ENCODE peak calls at places on chromosomes 11 and 22, in ten cellular contexts. D is astrocyte of the spinal cord, X is PC-9, A is type B pancreatic cell, B is GM20000, Q is Peyer's patch, V is esophagus muscularis mucosa, Z is lung, S is A549, I is nephron progenitor cell. T is an unnamed sample.

GRCh38 chr11:66694056-66694410 is 16.3 kb upstream of the RBM4B start:
- DNase-seq in D (no peak), X (no peak), A (no peak), B (no peak), Q (no peak), V (no peak), Z (no peak), S (no peak), I (no peak), T (no peak)

GRCh38 chr11:57530215-57530595 is 349 bp downstream of the TIMM10 start:
- DNase-seq in D (no peak), X (no peak), A (no peak), B (no peak), Q (no peak), V (no peak), Z (no peak), S (no peak), I (no peak), T (no peak)

GRCh38 chr11:27239305-27239942 is 123.6 kb downstream of the CCDC34 start:
- DNase-seq in D (peak; percentile 57), X (no peak), A (no peak), B (no peak), Q (no peak), V (no peak), Z (no peak), S (no peak), I (no peak), T (no peak)

GRCh38 chr11:17770917-17771316 is 36.3 kb downstream of the KCNC1 start:
- DNase-seq in D (no peak), X (no peak), A (no peak), B (no peak), Q (no peak), V (no peak), Z (no peak), S (no peak), I (no peak), T (no peak)

GRCh38 chr22:50482107-50483074 is 1.0 kb downstream of the ADM2 start:
- DNase-seq in D (no peak), X (no peak), A (no peak), B (no peak), Q (no peak), V (no peak), Z (no peak), S (no peak), I (no peak), T (no peak)

GRCh38 chr22:46574993-46575914 is 37.8 kb upstream of the CELSR1 start:
- DNase-seq in D (no peak), X (peak; percentile 96), A (no peak), B (no peak), Q (no peak), V (no peak), Z (no peak), S (peak; percentile 44), I (no peak), T (peak; percentile 16)

GRCh38 chr11:70145025-70145529 is 58.0 kb upstream of the FADD start:
- DNase-seq in D (no peak), X (no peak), A (no peak), B (no peak), Q (no peak), V (no peak), Z (no peak), S (peak; percentile 37), I (no peak), T (no peak)

GRCh38 chr11:9606799-9607510 is 33.5 kb downstream of the WEE1 start:
- DNase-seq in D (no peak), X (no peak), A (no peak), B (no peak), Q (no peak), V (peak; percentile 57), Z (no peak), S (peak; percentile 70), I (no peak), T (peak; percentile 23)

GRCh38 chr11:95863486-95864140 is 60.3 kb downstream of the MTMR2 start:
- DNase-seq in D (peak; percentile 92), X (no peak), A (no peak), B (no peak), Q (no peak), V (no peak), Z (no peak), S (no peak), I (no peak), T (no peak)

GRCh38 chr11:115418626-115419025 is 85.6 kb downstream of the CADM1 start:
- DNase-seq in D (no peak), X (no peak), A (no peak), B (no peak), Q (no peak), V (no peak), Z (no peak), S (no peak), I (no peak), T (no peak)

GRCh38 chr11:8717876-8718753 is 35.5 kb downstream of the RPL27A start:
- DNase-seq in D (peak; percentile 89), X (peak; percentile 70), A (no peak), B (peak; percentile 58), Q (peak; percentile 19), V (no peak), Z (peak; percentile 67), S (peak; percentile 56), I (no peak), T (peak; percentile 78)

GRCh38 chr22:40611606-40612005 is 24.9 kb downstream of the MRTFA start:
- DNase-seq in D (no peak), X (no peak), A (no peak), B (no peak), Q (no peak), V (no peak), Z (no peak), S (no peak), I (no peak), T (no peak)

GRCh38 chr22:40606306-40606705 is 30.2 kb downstream of the MRTFA start:
- DNase-seq in D (no peak), X (no peak), A (no peak), B (no peak), Q (no peak), V (no peak), Z (no peak), S (no peak), I (no peak), T (no peak)

GRCh38 chr22:40607506-40607905 is 29.0 kb downstream of the MRTFA start:
- DNase-seq in D (no peak), X (no peak), A (no peak), B (no peak), Q (no peak), V (no peak), Z (no peak), S (no peak), I (no peak), T (no peak)

GRCh38 chr22:40610329-40610850 is 26.1 kb downstream of the MRTFA start:
- DNase-seq in D (no peak), X (no peak), A (no peak), B (no peak), Q (no peak), V (no peak), Z (no peak), S (no peak), I (no peak), T (no peak)

GRCh38 chr22:40609216-40609615 is 27.3 kb downstream of the MRTFA start:
- DNase-seq in D (no peak), X (no peak), A (no peak), B (no peak), Q (no peak), V (no peak), Z (no peak), S (no peak), I (no peak), T (no peak)
- TF ChIP-seq CTCF in D (no peak), X (no peak), A (no peak), B (no peak), Q (no peak), V (no peak), Z (no peak), S (no peak), I (no peak), T (no peak)

GRCh38 chr11:59102259-59102765 is 4.7 kb upstream of the FAM111B start:
- DNase-seq in D (peak; percentile 13), X (no peak), A (peak; percentile 71), B (peak; percentile 77), Q (peak; percentile 90), V (no peak), Z (peak; percentile 73), S (peak; percentile 78), I (peak; percentile 63), T (peak; percentile 48)

GRCh38 chr11:59097113-59097708 is 9.8 kb upstream of the FAM111B start:
- DNase-seq in D (peak; percentile 46), X (no peak), A (no peak), B (no peak), Q (peak; percentile 69), V (no peak), Z (peak; percentile 60), S (peak; percentile 72), I (peak; percentile 54), T (peak; percentile 72)
- TF ChIP-seq CTCF in D (peak; percentile 74), X (peak; percentile 72), A (peak; percentile 78), B (peak; percentile 44), Q (peak; percentile 74), V (peak; percentile 45), Z (peak; percentile 25), S (peak; percentile 53), I (peak; percentile 52), T (peak; percentile 71)

DNA sequence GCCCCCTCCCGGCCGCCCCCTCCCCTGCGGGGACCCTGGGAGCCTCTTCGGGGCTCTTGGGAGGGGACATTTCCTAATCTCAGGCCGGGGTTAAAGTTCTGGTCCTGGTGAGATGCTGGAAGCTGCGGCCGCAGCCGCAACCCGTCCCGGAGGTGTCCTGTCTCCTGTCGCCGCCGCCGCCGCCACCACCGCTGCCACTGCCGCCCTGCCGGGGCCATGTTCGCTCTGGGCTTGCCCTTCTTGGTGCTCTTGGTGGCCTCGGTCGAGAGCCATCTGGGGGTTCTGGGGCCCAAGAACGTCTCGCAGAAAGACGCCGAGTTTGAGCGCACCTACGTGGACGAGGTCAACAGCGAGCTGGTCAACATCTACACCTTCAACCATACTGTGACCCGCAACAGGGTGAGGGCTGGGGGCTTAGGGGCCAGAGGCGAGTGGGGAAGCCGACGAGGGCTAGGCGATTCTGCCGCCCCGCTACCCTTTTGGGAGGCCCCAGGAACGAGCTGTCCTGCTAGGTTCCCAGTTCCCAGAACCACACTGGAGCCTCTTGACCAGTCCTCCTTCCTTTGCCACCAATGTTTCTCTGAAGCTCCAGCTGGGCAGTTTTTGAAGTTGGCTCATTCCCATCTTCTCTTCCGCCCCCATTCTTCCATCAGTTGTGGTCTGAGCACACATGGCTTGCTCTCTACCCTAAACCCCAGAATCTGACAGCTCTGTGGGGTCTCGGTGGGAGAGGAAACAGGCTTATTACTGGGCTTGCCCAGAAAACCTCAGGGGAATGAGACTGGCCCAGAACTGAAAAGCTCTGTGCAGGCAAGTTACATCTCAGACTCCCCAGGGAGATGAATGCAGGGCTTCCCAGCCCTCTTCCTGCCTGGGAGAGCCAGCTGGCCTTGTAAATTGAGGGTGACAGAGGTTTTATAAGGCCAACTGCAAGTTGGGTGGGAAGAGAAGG is 781 bp downstream of the SIDT2 start:
- DNase-seq in D (peak; percentile 49), X (no peak), A (peak; percentile 74), B (peak; percentile 57), Q (peak; percentile 45), V (no peak), Z (no peak), S (no peak), I (peak; percentile 65), T (no peak)
- TF ChIP-seq CTCF in D (no peak), X (no peak), A (peak; percentile 18), B (no peak), Q (no peak), V (no peak), Z (no peak), S (no peak), I (no peak), T (no peak)

DNA sequence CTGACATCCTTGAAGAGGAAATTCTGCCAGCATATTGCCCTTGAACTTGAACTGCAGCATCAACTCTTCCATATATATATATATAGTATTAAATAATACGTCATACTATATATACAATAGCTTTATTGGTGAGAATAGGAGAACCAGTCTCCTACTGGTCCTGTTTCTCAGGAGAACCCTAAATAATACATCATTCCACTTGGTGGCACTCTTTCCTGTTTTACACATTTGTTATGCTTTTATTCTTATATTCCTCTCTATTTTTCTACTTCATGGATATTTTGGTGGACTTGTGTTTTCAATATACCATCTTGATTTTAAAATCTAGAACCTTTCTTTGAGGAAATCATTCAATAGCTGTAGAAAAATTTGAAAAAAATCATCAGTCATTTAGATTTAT is 193.3 kb downstream of the TRPC6 start:
- DNase-seq in D (peak; percentile 10), X (no peak), A (no peak), B (no peak), Q (no peak), V (no peak), Z (no peak), S (peak; percentile 13), I (no peak), T (peak; percentile 16)
- TF ChIP-seq CTCF in D (peak; percentile 17), X (peak; percentile 51), A (peak; percentile 51), B (no peak), Q (no peak), V (no peak), Z (no peak), S (peak; percentile 37), I (no peak), T (peak; percentile 16)

T was measured in MCF 10A.